ENCODE peak calls at places on chromosomes 6 and 20, in eight cellular contexts. R, H, W, L, G, Q, X and D are unnamed samples.
A peak's percentile ranks its signal among the peaks of the same experiment; 100 is the strongest.

GRCh38 chr6:135851442-135852271 is at the start of gene PDE7B:
- DNase-seq in R (no peak), H (peak; percentile 58), W (no peak), L (peak; percentile 24), G (peak; percentile 78), Q (peak; percentile 20), X (peak; percentile 16), D (peak; percentile 32)

GRCh38 chr6:106995640-106996039 is 21.1 kb upstream of the CD24 start:
- DNase-seq in R (no peak), H (no peak), W (no peak), L (no peak), G (no peak), Q (no peak), X (no peak), D (no peak)

GRCh38 chr6:141562801-141563763 is 569.6 kb upstream of the GJE1 start:
- DNase-seq in R (peak; percentile 33), H (peak; percentile 55), W (peak; percentile 27), L (peak; percentile 59), G (peak; percentile 36), Q (peak; percentile 36), X (peak; percentile 58), D (peak; percentile 42)

GRCh38 chr20:58944610-58945009 is 36.4 kb upstream of the NELFCD start:
- DNase-seq in R (no peak), H (no peak), W (no peak), L (no peak), G (no peak), Q (no peak), X (no peak), D (no peak)

GRCh38 chr6:158767714-158768113 is 51.5 kb downstream of the EZR start:
- DNase-seq in R (no peak), H (no peak), W (no peak), L (no peak), G (no peak), Q (no peak), X (no peak), D (no peak)

GRCh38 chr6:40394381-40394780 is 192.8 kb downstream of the LRFN2 start:
- DNase-seq in R (no peak), H (no peak), W (no peak), L (no peak), G (no peak), Q (no peak), X (no peak), D (no peak)

GRCh38 chr6:33694401-33694931 is 17.0 kb downstream of the UQCC2 start:
- DNase-seq in R (peak; percentile 47), H (peak; percentile 71), W (peak; percentile 40), L (peak; percentile 63), G (no peak), Q (peak; percentile 75), X (no peak), D (peak; percentile 48)

GRCh38 chr6:1911476-1911875 is 301.8 kb downstream of the FOXC1 start:
- DNase-seq in R (no peak), H (no peak), W (no peak), L (no peak), G (no peak), Q (no peak), X (no peak), D (no peak)

GRCh38 chr6:5004373-5005037 is 668 bp upstream of the RPP40 start:
- DNase-seq in R (no peak), H (no peak), W (no peak), L (no peak), G (no peak), Q (no peak), X (no peak), D (no peak)

GRCh38 chr6:124780621-124781020 is 181.6 kb upstream of the RNF217 start:
- DNase-seq in R (no peak), H (no peak), W (no peak), L (no peak), G (no peak), Q (no peak), X (no peak), D (no peak)

GRCh38 chr6:127102299-127102698 is 16.2 kb upstream of the RSPO3 start:
- DNase-seq in R (no peak), H (no peak), W (no peak), L (no peak), G (no peak), Q (peak; percentile 39), X (no peak), D (no peak)

GRCh38 chr6:35283361-35283760 is 14.3 kb upstream of the DEF6 start:
- DNase-seq in R (no peak), H (no peak), W (no peak), L (no peak), G (no peak), Q (no peak), X (no peak), D (no peak)